ENCODE peak calls at places on chromosomes 13 and 19, in six cellular contexts. C, Y, H, D, U and E are unnamed samples.

GRCh38 chr13:43831088-43831487 is 44.3 kb upstream of the ENOX1 start:
- DNase-seq in U (no peak), D (no peak), C (no peak), Y (peak; percentile 73), H (no peak), E (no peak)

GRCh38 chr19:45742969-45743368 is 9.7 kb downstream of the MEIOSIN start:
- DNase-seq in D (no peak), C (no peak), Y (no peak), U (no peak), H (no peak), E (no peak)

GRCh38 chr13:101691326-101691725 is 238.9 kb downstream of the ITGBL1 start:
- DNase-seq in C (no peak), D (no peak), Y (no peak), H (no peak), U (no peak), E (no peak)

GRCh38 chr19:2542341-2543069 is 66.6 kb downstream of the GADD45B start:
- DNase-seq in U (peak; percentile 27), Y (no peak), D (no peak), C (no peak), H (peak; percentile 58), E (no peak)

GRCh38 chr19:1970003-1970805 is 29.2 kb downstream of the CSNK1G2 start:
- DNase-seq in H (no peak), D (no peak), U (no peak), Y (no peak), C (no peak), E (no peak)

GRCh38 chr19:42528354-42529247 is at the start of gene CEACAM1:
- DNase-seq in Y (no peak), H (no peak), U (no peak), D (no peak), C (no peak), E (no peak)

GRCh38 chr19:18895828-18896341 is at the start of gene CERS1:
- DNase-seq in Y (no peak), C (peak; percentile 59), H (no peak), U (peak; percentile 80), D (no peak), E (no peak)

GRCh38 chr13:106230450-106230849 is 305.0 kb downstream of the EFNB2 start:
- DNase-seq in H (no peak), D (no peak), U (no peak), C (no peak), Y (peak; percentile 4), E (no peak)

GRCh38 chr13:60482012-60482411 is 85.0 kb downstream of the TDRD3 start:
- DNase-seq in Y (peak; percentile 54), C (no peak), D (no peak), U (no peak), H (no peak), E (no peak)

GRCh38 chr13:44523176-44524017 is 52.7 kb downstream of the TSC22D1 start:
- DNase-seq in C (no peak), D (no peak), U (peak; percentile 13), H (no peak), Y (peak; percentile 75), E (no peak)

GRCh38 chr13:33219926-33220325 is 65.6 kb downstream of the STARD13 start:
- DNase-seq in H (no peak), C (no peak), Y (no peak), D (no peak), U (no peak), E (no peak)

GRCh38 chr13:36224730-36225129 is 10.4 kb upstream of the SOHLH2 start:
- DNase-seq in C (no peak), U (no peak), D (no peak), H (no peak), Y (no peak), E (no peak)

GRCh38 chr13:36673838-36674326 is at the start of gene SERTM1:
- DNase-seq in H (peak; percentile 86), C (peak; percentile 85), D (no peak), Y (peak; percentile 16), U (peak; percentile 82), E (no peak)

GRCh38 chr19:13163609-13164364 is 13.6 kb downstream of the IER2 start:
- DNase-seq in C (peak; percentile 95), Y (peak; percentile 81), H (peak; percentile 88), U (peak; percentile 54), D (peak; percentile 90), E (no peak)

GRCh38 chr13:50228527-50228926 is 213.3 kb downstream of the KCNRG start:
- DNase-seq in C (peak; percentile 44), U (no peak), D (no peak), Y (no peak), H (no peak), E (no peak)

GRCh38 chr13:30983431-30983830 is 51.0 kb downstream of the TEX26 start:
- DNase-seq in D (no peak), H (no peak), Y (no peak), C (no peak), U (no peak), E (no peak)

GRCh38 chr13:30982911-30983310 is 50.5 kb downstream of the TEX26 start:
- DNase-seq in D (no peak), C (no peak), H (no peak), Y (no peak), U (no peak), E (no peak)

GRCh38 chr13:30976041-30976440 is 43.6 kb downstream of the TEX26 start:
- DNase-seq in H (no peak), Y (no peak), C (no peak), D (no peak), U (no peak), E (no peak)

GRCh38 chr13:30982506-30982905 is 50.0 kb downstream of the TEX26 start:
- DNase-seq in C (no peak), H (no peak), D (no peak), Y (no peak), U (no peak), E (no peak)

GRCh38 chr13:30978981-30979956 is 46.8 kb downstream of the TEX26 start:
- DNase-seq in C (peak; percentile 75), H (peak; percentile 92), U (peak; percentile 76), D (no peak), Y (no peak), E (no peak)
- TF ChIP-seq CTCF in C (peak; percentile 91), H (peak; percentile 97), U (peak; percentile 71), D (no peak), Y (peak; percentile 51), E (peak; percentile 78)

DNA sequence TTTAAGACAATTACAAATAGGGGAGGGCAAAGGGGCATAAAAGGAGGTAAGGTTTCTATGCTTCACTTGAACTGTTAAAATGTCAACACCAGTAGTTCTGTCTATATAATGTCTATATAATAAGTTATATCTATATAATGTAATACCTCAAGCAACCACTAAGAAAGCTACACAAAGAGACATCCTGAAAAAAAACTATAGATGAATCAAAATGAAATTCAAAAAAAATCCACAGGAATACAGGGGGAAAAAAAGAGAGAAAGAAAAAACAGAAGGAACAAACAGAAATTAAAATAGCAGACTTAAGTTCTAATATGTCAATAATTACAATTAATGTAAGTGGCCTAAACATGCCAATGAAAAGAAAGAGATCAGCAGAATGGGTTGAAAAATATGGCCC is 186.0 kb downstream of the KCTD15 start:
- DNase-seq in H (no peak), C (no peak), U (no peak), Y (no peak), D (no peak), E (no peak)
- TF ChIP-seq CTCF in H (peak; percentile 25), C (peak; percentile 48), U (no peak), Y (no peak), D (no peak), E (peak; percentile 40)

DNA sequence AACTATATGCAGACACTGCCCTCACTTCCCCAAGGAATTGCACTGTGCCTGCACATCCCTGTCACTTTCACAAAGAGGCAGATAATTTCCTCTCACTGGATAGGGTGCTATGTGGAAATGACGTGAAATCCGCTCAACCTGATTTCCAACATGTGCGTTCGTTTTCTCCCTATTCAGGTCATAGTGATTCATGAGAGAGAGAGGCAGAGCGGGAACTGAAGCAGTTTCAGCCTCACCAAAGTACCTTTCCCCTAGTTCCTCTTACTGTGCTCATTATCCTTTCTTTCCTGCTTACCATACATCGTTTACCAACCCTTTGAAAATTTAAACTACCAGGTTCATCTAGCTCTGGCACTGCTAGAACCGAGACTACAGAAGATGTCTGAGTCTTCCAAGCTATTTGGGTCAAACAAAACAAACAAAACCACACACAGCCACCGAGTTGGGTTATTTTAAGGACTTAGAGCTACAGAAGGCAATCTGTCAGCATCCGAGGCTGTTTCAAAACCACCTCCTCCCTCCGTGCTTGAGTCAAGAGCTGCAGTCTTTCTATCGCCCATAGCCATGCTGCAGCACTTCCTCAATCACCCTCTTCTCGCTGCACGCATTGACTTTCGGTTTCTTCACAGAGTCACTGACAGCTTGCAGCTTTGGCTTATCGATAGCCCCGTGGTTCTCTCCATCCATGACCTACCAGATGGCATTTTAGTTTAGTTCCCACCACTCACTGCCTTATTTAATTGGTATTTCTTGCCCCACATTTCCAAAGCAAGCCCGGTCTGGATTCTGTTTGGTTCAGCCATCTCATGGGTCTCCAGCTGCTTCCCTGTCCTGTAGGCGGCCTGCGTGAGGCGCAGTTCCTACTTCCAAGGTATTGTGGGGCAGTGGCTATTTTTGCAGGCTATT is 1395.8 kb downstream of the EFNB2 start:
- DNase-seq in H (peak; percentile 43), C (no peak), D (peak; percentile 56), U (peak; percentile 13), Y (peak; percentile 0), E (no peak)
- TF ChIP-seq CTCF in H (peak; percentile 36), C (no peak), D (no peak), U (peak; percentile 30), Y (no peak), E (no peak)

GRCh38 chr19:38557205-38557799 is 60.5 kb downstream of the MAP4K1 start:
- DNase-seq in D (no peak), C (no peak), U (no peak), Y (no peak), H (no peak), E (peak; percentile 34)

GRCh38 chr19:38554676-38555141 is 63.0 kb downstream of the MAP4K1 start:
- DNase-seq in H (no peak), Y (no peak), C (no peak), D (no peak), U (no peak), E (no peak)

GRCh38 chr19:38555200-38555599 is 62.6 kb downstream of the MAP4K1 start:
- DNase-seq in C (no peak), D (no peak), U (no peak), H (no peak), Y (no peak), E (peak; percentile 10)

GRCh38 chr19:38559428-38560401 is 58.0 kb downstream of the MAP4K1 start:
- DNase-seq in U (no peak), Y (no peak), D (no peak), C (no peak), H (no peak), E (peak; percentile 5)

DNA sequence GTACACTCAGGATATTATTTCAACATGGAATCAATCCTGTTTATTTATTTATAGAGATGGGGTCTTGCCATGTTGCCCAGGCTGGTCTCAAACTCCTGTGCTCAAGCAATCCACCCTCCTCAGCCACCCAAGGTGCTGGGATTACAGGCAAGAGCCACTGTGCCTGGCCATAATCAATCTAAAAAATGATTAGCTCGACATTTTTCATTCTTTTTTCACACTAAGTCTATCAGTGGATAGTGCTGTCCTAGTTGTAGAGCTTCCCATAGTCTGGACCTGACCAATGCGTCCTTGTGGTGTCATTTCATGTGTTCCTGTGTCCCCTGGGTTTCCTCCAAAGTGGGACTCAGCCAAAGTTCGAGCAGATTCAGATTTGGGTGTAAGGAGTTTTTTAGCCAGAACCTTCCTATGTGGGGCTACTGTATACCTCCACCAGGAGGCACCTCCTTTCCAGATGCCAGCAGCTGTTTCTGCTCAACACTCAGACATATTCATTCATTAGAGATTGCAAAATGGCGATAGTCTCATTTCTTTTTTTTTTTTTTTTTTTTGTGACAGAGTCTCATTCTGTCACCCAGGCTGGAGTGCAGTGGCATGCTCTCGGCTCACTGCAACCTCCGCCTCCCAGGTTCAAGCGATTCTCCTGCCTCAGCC is 61.1 kb downstream of the MAP4K1 start:
- DNase-seq in D (no peak), C (no peak), H (no peak), Y (no peak), U (no peak), E (no peak)
- TF ChIP-seq CTCF in D (no peak), C (no peak), H (peak; percentile 40), Y (peak; percentile 22), U (peak; percentile 19), E (peak; percentile 30)